ENCODE peak calls at places on chromosomes 3 and 15, in four cellular contexts. M is central memory CD4-positive, alpha-beta T cell; O is AG09319; G is brain microvascular endothelial cell. P is an unnamed sample.

GRCh38 chr3:37935290-37935668 is 55.3 kb upstream of the VILL start:
- DNase-seq in M (no peak), O (no peak), G (no peak), P (no peak)

GRCh38 chr15:91099616-91100560 is at the start of gene SV2B:
- DNase-seq in M (peak), O (no peak), G (peak), P (no peak)

GRCh38 chr3:5058463-5058862 is 63.6 kb upstream of the ARL8B start:
- DNase-seq in M (no peak), O (peak), G (peak), P (no peak)

GRCh38 chr3:101123084-101123483 is 129.9 kb upstream of the ABI3BP start:
- DNase-seq in M (no peak), O (no peak), G (no peak), P (no peak)

GRCh38 chr15:63815796-63816533 is 17.8 kb downstream of the HERC1 start:
- DNase-seq in M (no peak), O (no peak), G (no peak), P (no peak)

GRCh38 chr15:100926258-100926657 is 7.1 kb downstream of the LRRK1 start:
- DNase-seq in M (no peak), O (no peak), G (no peak), P (no peak)

GRCh38 chr3:179146911-179147570 is 1.1 kb upstream of the PIK3CA start:
- DNase-seq in M (peak), O (no peak), G (peak), P (peak)

GRCh38 chr3:195584543-195584870 is 767 bp upstream of the APOD start:
- DNase-seq in M (no peak), O (no peak), G (no peak), P (no peak)

GRCh38 chr3:164407111-164407510 is 671.2 kb downstream of the SI start:
- DNase-seq in M (no peak), O (no peak), G (no peak), P (no peak)

GRCh38 chr3:118970819-118971218 is 63.8 kb downstream of the IGSF11 start:
- DNase-seq in M (no peak), O (no peak), G (no peak), P (no peak)

GRCh38 chr15:48963524-48964113 is at the start of gene SHC4:
- DNase-seq in M (no peak), O (no peak), G (peak), P (peak)

GRCh38 chr3:170709046-170709445 is 123.2 kb upstream of the SLC7A14 start:
- DNase-seq in M (no peak), O (peak), G (peak), P (no peak)

GRCh38 chr3:23078735-23079134 is 124.4 kb upstream of the UBE2E2 start:
- DNase-seq in M (no peak), O (no peak), G (no peak), P (no peak)

GRCh38 chr15:63794271-63794670 is 39.5 kb downstream of the HERC1 start:
- DNase-seq in M (no peak), O (no peak), G (no peak), P (no peak)

GRCh38 chr3:187946981-187947380 is 201.7 kb upstream of the BCL6 start:
- DNase-seq in M (no peak), O (no peak), G (no peak), P (no peak)

GRCh38 chr3:67090472-67090871 is 92.4 kb downstream of the KBTBD8 start:
- DNase-seq in M (no peak), O (no peak), G (peak), P (no peak)

GRCh38 chr3:47159820-47160219 is 4.1 kb downstream of the SETD2 start:
- DNase-seq in M (no peak), O (no peak), G (no peak), P (no peak)

GRCh38 chr3:119099785-119100184 is 46.2 kb upstream of the TEX55 start:
- DNase-seq in M (no peak), O (no peak), G (no peak), P (no peak)

GRCh38 chr3:42507252-42507651 is 4.8 kb downstream of the VIPR1 start:
- DNase-seq in M (no peak), O (no peak), G (no peak), P (no peak)

GRCh38 chr3:189908646-189909045 is 212.1 kb downstream of the P3H2 start:
- DNase-seq in M (no peak), O (no peak), G (peak), P (no peak)

GRCh38 chr15:95845862-95846515 is 484.5 kb upstream of the NR2F2 start:
- DNase-seq in M (no peak), O (no peak), G (peak), P (no peak)

GRCh38 chr3:10548997-10549396 is 43.6 kb upstream of the ATP2B2 start:
- DNase-seq in M (no peak), O (no peak), G (no peak), P (no peak)

GRCh38 chr3:107217161-107217560 is 160.1 kb upstream of the CCDC54 start:
- DNase-seq in M (no peak), O (peak), G (peak), P (no peak)

GRCh38 chr15:31278056-31278445 is 48.6 kb upstream of the KLF13 start:
- DNase-seq in M (no peak), O (no peak), G (no peak), P (no peak)

GRCh38 chr3:14784087-14784596 is 34.6 kb upstream of the FGD5 start:
- DNase-seq in M (no peak), O (no peak), G (no peak), P (no peak)

GRCh38 chr15:70029297-70029701 is 68.4 kb downstream of the TLE3 start:
- DNase-seq in M (no peak), O (no peak), G (no peak), P (no peak)

GRCh38 chr15:31296304-31297220 is 30.1 kb upstream of the KLF13 start:
- DNase-seq in M (no peak), O (no peak), G (no peak), P (no peak)

GRCh38 chr3:126613481-126614187 is 41.3 kb downstream of the TXNRD3 start:
- DNase-seq in M (no peak), O (no peak), G (no peak), P (no peak)

GRCh38 chr3:147843331-147843730 is 434.2 kb downstream of the ZIC1 start:
- DNase-seq in M (no peak), O (no peak), G (no peak), P (no peak)

GRCh38 chr15:27797765-27798164 is 301.4 kb downstream of the OCA2 start:
- DNase-seq in M (no peak), O (no peak), G (no peak), P (no peak)

GRCh38 chr3:36409862-36410261 is 29.6 kb downstream of the STAC start:
- DNase-seq in M (no peak), O (no peak), G (no peak), P (no peak)

GRCh38 chr15:81400640-81401236 is 26.7 kb upstream of the TMC3 start:
- DNase-seq in M (peak), O (peak), G (peak), P (peak)

GRCh38 chr3:184314700-184315505 is 497 bp downstream of the EIF4G1 start:
- DNase-seq in M (peak), O (peak), G (peak), P (no peak)

GRCh38 chr3:124886168-124887051 is 755 bp downstream of the ITGB5 start:
- DNase-seq in M (no peak), O (no peak), G (peak), P (peak)

GRCh38 chr3:195270350-195271115 is 426 bp downstream of the XXYLT1 start:
- DNase-seq in M (peak), O (no peak), G (peak), P (peak)

GRCh38 chr3:139601191-139601961 is 61.8 kb upstream of the RBP1 start:
- DNase-seq in M (no peak), O (no peak), G (no peak), P (no peak)

GRCh38 chr3:31369637-31370036 is 163.1 kb upstream of the STT3B start:
- DNase-seq in M (no peak), O (no peak), G (peak), P (no peak)

GRCh38 chr15:57114070-57114469 is 195.6 kb downstream of the TCF12 start:
- DNase-seq in M (no peak), O (no peak), G (peak), P (no peak)

GRCh38 chr3:27990347-27990746 is 251.1 kb upstream of the CMC1 start:
- DNase-seq in M (no peak), O (no peak), G (no peak), P (no peak)

P was measured in HTR-8/SVneo.